ENCODE peak calls at places on chromosomes 4 and X, in four cellular contexts. L, B, R and E are unnamed samples.

GRCh38 chr4:181796502-181796901 is 446.7 kb upstream of the TENM3 start:
- DNase-seq in L (no peak), B (peak; percentile 87), R (no peak), E (no peak)

GRCh38 chrX:37815366-37815765 is 32.0 kb downstream of the DYNLT3 start:
- DNase-seq in L (no peak), B (no peak), R (no peak), E (no peak)

GRCh38 chrX:153588782-153589446 is 10.0 kb downstream of the CCNQ start:
- DNase-seq in L (no peak), B (no peak), R (no peak), E (no peak)

GRCh38 chr4:2928242-2929155 is 34.7 kb downstream of the NOP14 start:
- DNase-seq in L (no peak), B (no peak), R (no peak), E (no peak)

GRCh38 chr4:125639182-125639621 is 324.4 kb downstream of the FAT4 start:
- DNase-seq in L (peak; percentile 88), B (peak; percentile 13), R (no peak), E (no peak)

GRCh38 chr4:78829296-78829695 is 53.1 kb downstream of the BMP2K start:
- DNase-seq in L (no peak), B (peak; percentile 16), R (no peak), E (no peak)

GRCh38 chr4:187387709-187388108 is 607.9 kb upstream of the ZFP42 start:
- DNase-seq in L (no peak), B (peak; percentile 18), R (no peak), E (no peak)

GRCh38 chrX:45381841-45382240 is 181.2 kb upstream of the DIPK2B start:
- DNase-seq in L (peak; percentile 1), B (no peak), R (no peak), E (no peak)

GRCh38 chr4:80462537-80463207 is 127.1 kb downstream of the CFAP299 start:
- DNase-seq in L (no peak), B (peak; percentile 12), R (no peak), E (no peak)

GRCh38 chrX:1661048-1661921 is 46.4 kb downstream of the ASMT start:
- DNase-seq in L (peak; percentile 96), B (no peak), R (no peak), E (no peak)

GRCh38 chr4:128676095-128676494 is 133.4 kb upstream of the JADE1 start:
- DNase-seq in L (no peak), B (no peak), R (no peak), E (no peak)

GRCh38 chr4:8647626-8648025 is 55.1 kb downstream of the CPZ start:
- DNase-seq in L (no peak), B (no peak), R (no peak), E (no peak)

DNA sequence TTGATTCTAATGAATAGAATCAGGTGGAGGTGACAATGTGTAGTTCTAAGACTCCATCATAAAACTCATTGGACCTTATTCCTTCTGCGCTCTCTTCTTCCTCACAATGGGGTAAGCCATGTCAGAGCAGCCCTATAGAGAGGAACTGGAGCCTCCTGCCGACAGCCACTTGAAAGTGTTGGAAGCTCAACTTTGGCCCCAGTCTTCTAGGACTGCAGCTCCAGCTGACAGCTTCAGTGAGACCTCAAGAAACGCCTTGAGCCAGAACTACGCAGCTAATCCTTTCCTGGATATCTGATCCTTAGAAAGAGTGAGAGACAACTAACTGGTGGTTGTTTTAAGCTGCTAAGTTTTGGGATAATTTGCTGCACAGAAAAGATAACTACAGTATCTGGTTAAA is 22.1 kb upstream of the ADH7 start:
- DNase-seq in L (no peak), B (peak; percentile 30), R (no peak), E (no peak)
- TF ChIP-seq CTCF in L (no peak), B (peak; percentile 33), R (no peak), E (peak; percentile 33)

GRCh38 chr4:98648602-98649001 is 9.8 kb downstream of the TSPAN5 start:
- DNase-seq in L (no peak), B (no peak), R (no peak), E (no peak)
- H3K4me3 ChIP-seq in L (no peak overlapping the region), B (no peak overlapping the region), R (no peak overlapping the region), E (no peak overlapping the region)

DNA sequence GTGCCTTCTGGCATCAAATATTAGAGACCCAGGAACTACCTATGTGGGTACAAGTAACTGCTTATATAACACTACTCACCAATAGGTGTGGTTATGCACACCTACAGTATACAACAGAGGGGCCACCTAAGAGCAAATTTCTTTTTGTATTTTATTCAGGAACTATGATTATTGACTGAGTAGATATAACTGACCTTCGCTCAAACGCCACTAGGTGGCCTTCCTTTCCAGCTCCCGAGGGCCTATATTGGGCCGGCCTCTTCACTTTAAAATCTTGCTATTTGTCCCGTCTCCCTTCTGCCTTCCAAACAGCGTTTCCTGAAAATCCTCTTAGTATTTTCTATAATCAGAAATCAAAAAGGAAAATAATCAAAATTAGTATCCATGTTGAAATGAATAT is 19.9 kb upstream of the PABPC5 start:
- DNase-seq in L (peak; percentile 45), B (peak; percentile 0), R (peak; percentile 26), E (no peak)
- TF ChIP-seq CTCF in L (peak; percentile 57), B (peak; percentile 8), R (peak; percentile 53), E (peak; percentile 27)

GRCh38 chr4:158811704-158812103 is 42.9 kb downstream of the FNIP2 start:
- DNase-seq in L (no peak), B (no peak), R (no peak), E (no peak)

GRCh38 chr4:158812133-158812532 is 43.3 kb downstream of the FNIP2 start:
- DNase-seq in L (no peak), B (no peak), R (no peak), E (no peak)

GRCh38 chr4:158809611-158810486 is 41.0 kb downstream of the FNIP2 start:
- DNase-seq in L (no peak), B (peak; percentile 58), R (no peak), E (peak; percentile 99)

GRCh38 chr4:158811216-158811540 is 42.4 kb downstream of the FNIP2 start:
- DNase-seq in L (no peak), B (no peak), R (no peak), E (no peak)

GRCh38 chr4:158810487-158811215 is 41.8 kb downstream of the FNIP2 start:
- DNase-seq in L (no peak), B (peak; percentile 89), R (peak; percentile 38), E (peak; percentile 99)
- H3K4me3 ChIP-seq in L (no peak overlapping the region), B (no peak overlapping the region), R (no peak overlapping the region), E (no peak overlapping the region)